ENCODE peak calls at places on chromosomes 11 and 22, in seven cellular contexts. L is pancreas, R is breast epithelium, D is lower lobe of right lung, I is psoas muscle, Y is cardiac muscle cell, M is fibroblast of lung. O is an unnamed sample. For H3K4me1, the result is how much of the 10 kb centered on the place peaks cover.

GRCh38 chr11:4178813-4179662 is 84.4 kb downstream of the RRM1 start:
- DNase-seq in L (no peak), R (no peak), D (no peak), I (no peak), Y (no peak), M (no peak), O (peak)

GRCh38 chr22:48153726-48154125 is 1391.3 kb downstream of the TBC1D22A start:
- DNase-seq in L (no peak), R (no peak), D (no peak), I (no peak), Y (no peak), M (no peak), O (no peak)

GRCh38 chr22:44888491-44888941 is 121.3 kb downstream of the PHF21B start:
- DNase-seq in L (no peak), R (no peak), D (no peak), I (no peak), Y (no peak), M (no peak), O (no peak)

GRCh38 chr22:38214248-38215056 is 12.7 kb downstream of the MAFF start:
- DNase-seq in L (peak), R (peak), D (peak), I (peak), Y (peak), M (peak), O (peak)

GRCh38 chr22:18070041-18070440 is 7.7 kb upstream of the PEX26 start:
- DNase-seq in L (no peak), R (no peak), D (no peak), I (no peak), Y (no peak), M (no peak), O (no peak)

GRCh38 chr11:80958414-80958813 is 1517.6 kb upstream of the TENM4 start:
- DNase-seq in L (no peak), R (no peak), D (no peak), I (no peak), Y (no peak), M (peak), O (no peak)

GRCh38 chr11:111941963-111942362 is 4.8 kb downstream of the DIXDC1 start:
- DNase-seq in L (no peak), R (no peak), D (no peak), I (peak), Y (no peak), M (no peak), O (no peak)

GRCh38 chr11:107957109-107957588 is 28.9 kb downstream of the RAB39A start:
- DNase-seq in L (no peak), R (no peak), D (no peak), I (no peak), Y (no peak), M (no peak), O (no peak)

GRCh38 chr22:46054091-46054877 is 77.3 kb upstream of the WNT7B start:
- DNase-seq in L (peak), R (peak), D (peak), I (peak), Y (no peak), M (peak), O (peak)

GRCh38 chr11:116109228-116109627 is 605.0 kb upstream of the CADM1 start:
- DNase-seq in L (no peak), R (no peak), D (no peak), I (no peak), Y (no peak), M (peak), O (peak)

GRCh38 chr22:43658823-43659222 is 153.3 kb downstream of the EFCAB6 start:
- DNase-seq in L (no peak), R (no peak), D (no peak), I (no peak), Y (no peak), M (no peak), O (no peak)

GRCh38 chr22:27207907-27208306 is 550.5 kb downstream of the MIAT start:
- DNase-seq in L (no peak), R (no peak), D (no peak), I (no peak), Y (no peak), M (peak), O (no peak)

GRCh38 chr22:20191803-20192202 is 40.9 kb upstream of the CCDC188 start:
- DNase-seq in L (no peak), R (no peak), D (no peak), I (no peak), Y (no peak), M (no peak), O (no peak)

GRCh38 chr11:74001822-74002286 is 7.0 kb downstream of the UCP3 start:
- DNase-seq in L (no peak), R (no peak), D (no peak), I (peak), Y (no peak), M (no peak), O (no peak)

GRCh38 chr11:74004694-74005615 is 3.9 kb downstream of the UCP3 start:
- DNase-seq in L (no peak), R (no peak), D (no peak), I (no peak), Y (no peak), M (no peak), O (no peak)

GRCh38 chr11:74005721-74006517 is 3.0 kb downstream of the UCP3 start:
- DNase-seq in L (no peak), R (no peak), D (no peak), I (peak), Y (no peak), M (no peak), O (no peak)

GRCh38 chr11:74002832-74003231 is 6.1 kb downstream of the UCP3 start:
- DNase-seq in L (no peak), R (no peak), D (no peak), I (no peak), Y (no peak), M (no peak), O (no peak)

GRCh38 chr11:74004046-74004693 is 4.7 kb downstream of the UCP3 start:
- DNase-seq in L (no peak), R (no peak), D (no peak), I (no peak), Y (no peak), M (no peak), O (no peak)
- H3K4me1 ChIP-seq in L (under half), R (under half), D (under half), I (under half), Y (under half), M (under half), O (under half)

DNA sequence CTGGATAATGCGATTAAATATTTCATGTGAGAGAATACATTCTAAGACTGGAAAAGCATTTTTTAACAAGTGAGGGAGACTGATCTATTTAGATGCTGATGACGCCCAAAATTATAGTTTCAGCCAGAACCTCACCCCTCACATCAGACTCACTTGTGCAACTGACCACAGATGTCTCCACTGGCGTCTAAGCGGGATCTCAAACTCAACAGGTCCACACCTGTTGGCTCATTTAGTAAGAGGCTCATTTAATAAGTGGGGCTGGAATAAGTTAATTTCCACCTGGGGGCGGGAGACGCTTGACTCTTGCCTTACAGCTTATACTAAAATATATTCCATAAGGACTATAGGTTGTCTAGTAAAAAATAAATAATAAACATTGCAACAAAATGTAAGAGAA is 47.5 kb downstream of the MORC2 start:
- DNase-seq in L (no peak), R (no peak), D (no peak), I (no peak), Y (no peak), M (no peak), O (no peak)
- H3K27ac ChIP-seq in L (no peak), R (no peak), D (peak), I (no peak), Y (no peak), M (no peak), O (peak)

DNA sequence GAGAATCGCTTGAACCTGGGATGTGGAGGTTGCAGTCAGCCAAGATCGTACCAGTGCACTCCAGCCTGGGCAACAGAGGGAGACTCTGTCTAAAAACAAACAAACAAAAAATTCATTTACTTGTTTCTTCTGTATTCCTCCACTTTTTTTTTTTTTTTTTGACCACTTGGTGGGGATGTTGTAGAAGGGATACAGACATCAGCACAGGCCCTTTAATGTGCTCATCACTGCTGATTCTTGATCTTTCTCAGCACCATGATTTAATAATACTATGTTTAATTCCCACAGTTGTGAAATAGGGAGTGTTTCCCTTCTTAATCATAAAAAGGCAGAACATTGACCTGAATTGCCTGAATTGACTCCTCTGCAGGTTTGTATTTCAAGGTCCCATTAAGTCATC is 4.5 kb downstream of the TTC9C start:
- DNase-seq in L (no peak), R (no peak), D (no peak), I (no peak), Y (no peak), M (no peak), O (no peak)
- TF ChIP-seq CTCF in L (no peak), R (no peak), D (no peak), I (no peak), Y (no peak), M (no peak), O (no peak)

DNA sequence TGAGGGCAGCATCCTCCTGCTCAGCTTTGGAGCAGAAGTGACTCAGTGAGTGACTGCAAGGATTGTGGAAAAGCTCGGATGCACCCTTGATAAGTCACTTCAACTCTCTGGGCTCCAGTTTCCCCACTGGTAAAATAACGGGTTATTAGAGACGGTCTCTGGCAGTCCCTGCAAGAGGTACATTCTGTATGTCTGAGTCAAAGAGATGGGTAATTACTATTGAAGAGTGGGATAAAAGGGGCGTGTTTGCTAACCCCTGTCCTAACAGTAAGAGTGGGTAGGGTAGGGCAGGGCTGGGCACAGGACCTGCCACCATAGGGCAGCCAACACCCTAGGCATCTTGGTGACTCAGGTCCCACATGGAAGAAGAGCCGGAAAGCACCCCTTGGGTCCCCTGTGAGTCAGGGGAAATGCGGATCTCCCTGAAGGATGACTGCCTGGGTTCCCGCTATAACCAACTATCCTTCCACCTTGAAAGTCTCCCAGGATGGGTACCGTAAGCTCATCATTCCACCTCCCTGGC is 7.3 kb upstream of the AHNAK start:
- DNase-seq in L (no peak), R (no peak), D (no peak), I (peak), Y (no peak), M (peak), O (no peak)
- H3K4me1 ChIP-seq in L (under half), R (half or more), D (half or more), I (half or more), Y (under half), M (under half), O (half or more)

GRCh38 chr22:30596199-30596598 is 4.5 kb upstream of the PES1 start:
- DNase-seq in L (no peak), R (no peak), D (no peak), I (no peak), Y (no peak), M (no peak), O (no peak)

GRCh38 chr22:30591588-30592359 is at the start of gene PES1:
- DNase-seq in L (peak), R (peak), D (peak), I (peak), Y (peak), M (peak), O (peak)

GRCh38 chr22:30596886-30597285 is 5.2 kb upstream of the PES1 start:
- DNase-seq in L (peak), R (no peak), D (no peak), I (peak), Y (no peak), M (no peak), O (no peak)

GRCh38 chr22:30586414-30586813 is 5.3 kb downstream of the PES1 start:
- DNase-seq in L (no peak), R (no peak), D (no peak), I (no peak), Y (no peak), M (no peak), O (no peak)

DNA sequence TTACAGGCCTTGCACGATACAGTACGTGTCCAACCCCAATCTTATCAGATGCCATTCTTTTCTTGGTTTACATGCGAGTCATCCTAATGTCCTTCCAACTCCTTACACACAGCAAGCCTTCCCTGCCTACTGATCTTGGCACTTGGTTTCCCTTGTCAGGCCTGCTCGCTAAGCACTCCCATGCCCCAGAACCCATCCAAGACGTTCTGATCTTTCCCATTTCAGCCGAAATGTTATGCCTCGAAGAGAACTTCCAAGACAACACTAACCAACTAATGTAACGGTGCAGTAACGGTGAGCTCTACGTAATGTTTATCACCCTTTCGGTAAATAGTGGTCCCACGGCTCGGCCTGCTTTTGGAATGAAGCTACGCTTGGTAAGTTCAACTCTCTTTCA is 521 bp downstream of the PES1 start:
- DNase-seq in L (no peak), R (no peak), D (no peak), I (no peak), Y (no peak), M (peak), O (no peak)
- H3K27ac ChIP-seq in L (peak), R (peak), D (peak), I (peak), Y (peak), M (peak), O (peak)

GRCh38 chr11:32430586-32431357 is 4.6 kb downstream of the WT1 start:
- DNase-seq in L (no peak), R (no peak), D (no peak), I (no peak), Y (peak), M (no peak), O (no peak)
- TF ChIP-seq CTCF in L (no peak), R (no peak), D (no peak), I (no peak), Y (peak), M (no peak), O (no peak)

GRCh38 chr11:122089111-122089510 is 26.9 kb downstream of the BLID start:
- DNase-seq in L (no peak), R (no peak), D (no peak), I (no peak), Y (no peak), M (no peak), O (no peak)
- H3K4me1 ChIP-seq in L (under half), R (under half), D (under half), I (under half), Y (under half), M (under half), O (under half)

GRCh38 chr11:96260067-96260511 is 82.9 kb downstream of the MAML2 start:
- DNase-seq in L (no peak), R (no peak), D (no peak), I (no peak), Y (no peak), M (no peak), O (no peak)

GRCh38 chr11:96263361-96263763 is 79.6 kb downstream of the MAML2 start:
- DNase-seq in L (no peak), R (no peak), D (no peak), I (no peak), Y (no peak), M (peak), O (no peak)

GRCh38 chr11:96259053-96259837 is 83.8 kb downstream of the MAML2 start:
- DNase-seq in L (no peak), R (no peak), D (no peak), I (no peak), Y (no peak), M (peak), O (no peak)

GRCh38 chr11:96257972-96258951 is 84.7 kb downstream of the MAML2 start:
- DNase-seq in L (no peak), R (no peak), D (no peak), I (no peak), Y (no peak), M (peak), O (no peak)

DNA sequence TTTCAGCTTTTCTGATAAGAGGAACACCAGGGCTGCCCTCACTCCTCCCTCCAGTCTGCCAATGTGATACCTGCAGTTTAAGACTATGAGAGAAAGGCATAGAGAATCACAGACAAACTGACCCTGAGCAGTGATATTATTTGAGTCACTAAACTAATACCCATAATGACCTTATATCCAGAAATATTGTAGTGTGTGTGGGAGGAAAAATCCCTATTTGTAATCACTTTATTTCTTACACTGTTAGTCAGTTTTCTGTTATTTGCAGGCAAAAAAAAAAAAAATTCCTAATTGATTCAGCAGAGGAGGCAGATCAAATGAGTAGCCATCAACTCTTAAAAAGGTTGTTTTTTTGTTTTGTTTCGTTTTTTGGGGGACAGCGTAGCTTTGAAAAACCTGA is 82.5 kb downstream of the MAML2 start:
- DNase-seq in L (no peak), R (no peak), D (no peak), I (no peak), Y (no peak), M (no peak), O (no peak)
- H3K27ac ChIP-seq in L (no peak), R (peak), D (no peak), I (no peak), Y (no peak), M (peak), O (no peak)

DNA sequence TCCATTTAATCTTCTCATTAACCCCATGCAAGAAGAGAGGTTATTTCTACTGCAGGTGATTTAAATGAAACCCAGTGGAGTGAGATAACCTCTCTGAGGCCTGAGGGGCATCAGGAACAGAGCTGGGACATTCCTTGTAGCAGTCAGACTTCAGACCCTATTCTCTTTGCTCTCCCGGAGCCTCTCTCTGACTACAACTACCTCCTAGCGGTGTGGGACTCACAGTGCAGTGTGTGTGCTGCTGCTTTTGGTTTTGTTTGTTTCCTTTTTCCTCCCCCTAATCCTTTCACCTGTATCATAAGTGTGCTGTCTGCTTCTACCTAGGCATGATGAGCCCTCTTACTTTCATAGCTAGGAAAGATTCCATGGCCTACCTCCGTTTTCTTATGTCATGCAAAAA is 769.6 kb downstream of the NTM start:
- DNase-seq in L (no peak), R (no peak), D (no peak), I (no peak), Y (peak), M (no peak), O (no peak)
- TF ChIP-seq CTCF in L (no peak), R (no peak), D (no peak), I (no peak), Y (no peak), M (no peak), O (no peak)

O was measured in left lung.